ENCODE peak calls at places on chromosomes 4 and X, in nine cellular contexts. E, U, P, N, J, C, O, F and Z are unnamed samples.

GRCh38 chrX:9928083-9928482 is 39.1 kb upstream of the CLDN34 start:
- DNase-seq in P (no peak), E (no peak), F (no peak), U (no peak), N (no peak), C (no peak), O (peak; percentile 85), J (no peak), Z (no peak)

GRCh38 chr4:149676076-149676475 is 139.6 kb downstream of the IQCM start:
- DNase-seq in C (no peak), F (no peak), U (no peak), P (no peak), J (no peak), O (no peak), E (no peak), N (no peak), Z (no peak)

GRCh38 chr4:185183622-185184281 is 20.0 kb downstream of the CFAP97 start:
- DNase-seq in P (peak; percentile 66), J (peak; percentile 95), F (no peak), C (peak; percentile 37), U (peak; percentile 57), N (peak; percentile 87), O (peak; percentile 47), E (peak; percentile 79), Z (peak; percentile 88)

GRCh38 chr4:176274441-176274840 is 5.4 kb upstream of the ASB5 start:
- DNase-seq in E (no peak), C (no peak), F (no peak), U (no peak), J (no peak), N (no peak), O (no peak), P (peak; percentile 90), Z (no peak)

GRCh38 chr4:169640261-169640880 is 20.0 kb downstream of the CLCN3 start:
- DNase-seq in C (no peak), F (no peak), J (peak; percentile 68), U (no peak), E (no peak), O (no peak), N (no peak), P (no peak), Z (no peak)

GRCh38 chrX:10288400-10288799 is 131.6 kb downstream of the CLCN4 start:
- DNase-seq in J (no peak), E (no peak), C (no peak), F (no peak), N (no peak), O (no peak), U (no peak), P (no peak), Z (no peak)

GRCh38 chr4:140158234-140159030 is 4.4 kb upstream of the MAML3 start:
- DNase-seq in C (no peak), U (no peak), E (no peak), O (no peak), J (peak; percentile 32), P (no peak), N (peak; percentile 62), F (no peak), Z (peak; percentile 33)

GRCh38 chr4:83125738-83126141 is 11.2 kb upstream of the PLAC8 start:
- DNase-seq in U (peak; percentile 27), C (no peak), J (no peak), F (no peak), E (no peak), P (no peak), O (no peak), N (peak; percentile 85), Z (peak; percentile 84)

GRCh38 chrX:135346975-135347374 is 37.7 kb downstream of the ETDC start:
- DNase-seq in J (peak; percentile 69), E (no peak), C (no peak), P (no peak), N (no peak), U (no peak), O (no peak), F (no peak), Z (no peak)

GRCh38 chrX:135340827-135341226 is 31.5 kb downstream of the ETDC start:
- DNase-seq in C (no peak), O (no peak), J (no peak), F (no peak), U (no peak), P (no peak), E (no peak), N (no peak), Z (no peak)

DNA sequence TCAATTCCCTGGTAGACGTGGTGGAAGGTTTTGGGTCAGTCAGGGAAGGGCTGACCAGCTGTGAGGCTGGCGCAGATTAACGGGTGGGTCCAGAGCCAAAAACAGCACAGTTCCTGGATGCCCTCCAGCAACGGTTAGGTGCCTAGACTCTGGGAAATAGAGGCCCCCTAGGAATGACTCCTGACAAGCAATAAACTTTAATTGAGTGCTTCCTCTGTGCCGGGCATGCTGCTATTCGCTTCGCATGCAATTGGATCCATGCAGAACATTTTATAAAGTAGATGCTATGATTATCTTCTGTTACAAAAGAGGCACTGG is 36.0 kb downstream of the ETDC start:
- DNase-seq in N (peak; percentile 38), E (peak; percentile 56), J (peak; percentile 67), U (no peak), P (peak; percentile 29), F (no peak), O (no peak), C (peak; percentile 48), Z (no peak)
- H3K27ac ChIP-seq in N (peak overlapping the region; percentile 95), E (peak overlapping the region; percentile 38), J (no peak overlapping the region), U (no peak overlapping the region), P (peak overlapping the region; percentile 52), F (peak overlapping the region; percentile 96), O (no peak overlapping the region), C (peak overlapping the region; percentile 97), Z (no peak overlapping the region)

GRCh38 chrX:151973262-151973661 is 1.2 kb downstream of the GABRE start:
- DNase-seq in O (no peak), C (no peak), J (no peak), P (no peak), N (no peak), E (no peak), U (no peak), F (peak; percentile 31), Z (no peak)

GRCh38 chrX:151975736-151976275 is 1.3 kb upstream of the GABRE start:
- DNase-seq in E (no peak), C (no peak), O (no peak), F (peak; percentile 43), P (no peak), U (no peak), J (no peak), N (no peak), Z (no peak)

GRCh38 chrX:151975228-151975593 is 735 bp upstream of the GABRE start:
- DNase-seq in C (no peak), J (no peak), U (no peak), F (no peak), O (no peak), N (no peak), E (no peak), P (no peak), Z (peak; percentile 16)

GRCh38 chrX:151973851-151974335 is 583 bp downstream of the GABRE start:
- DNase-seq in N (peak; percentile 21), P (peak; percentile 32), U (no peak), O (peak; percentile 33), E (peak; percentile 50), C (peak; percentile 30), J (no peak), F (peak; percentile 71), Z (peak; percentile 31)

GRCh38 chrX:151974336-151975227 is at the start of gene GABRE:
- DNase-seq in U (no peak), C (peak; percentile 68), N (peak; percentile 73), O (peak; percentile 44), J (peak; percentile 56), E (peak; percentile 59), P (no peak), F (peak; percentile 74), Z (peak; percentile 62)
- H3K27ac ChIP-seq in U (no peak within 1 kb of the TSS), C (peak within 1 kb of the TSS; percentile 85), N (peak within 1 kb of the TSS; percentile 79), O (no peak within 1 kb of the TSS), J (no peak within 1 kb of the TSS), E (no peak within 1 kb of the TSS), P (peak within 1 kb of the TSS; percentile 14), F (peak within 1 kb of the TSS; percentile 76), Z (peak within 1 kb of the TSS; percentile 35)

DNA sequence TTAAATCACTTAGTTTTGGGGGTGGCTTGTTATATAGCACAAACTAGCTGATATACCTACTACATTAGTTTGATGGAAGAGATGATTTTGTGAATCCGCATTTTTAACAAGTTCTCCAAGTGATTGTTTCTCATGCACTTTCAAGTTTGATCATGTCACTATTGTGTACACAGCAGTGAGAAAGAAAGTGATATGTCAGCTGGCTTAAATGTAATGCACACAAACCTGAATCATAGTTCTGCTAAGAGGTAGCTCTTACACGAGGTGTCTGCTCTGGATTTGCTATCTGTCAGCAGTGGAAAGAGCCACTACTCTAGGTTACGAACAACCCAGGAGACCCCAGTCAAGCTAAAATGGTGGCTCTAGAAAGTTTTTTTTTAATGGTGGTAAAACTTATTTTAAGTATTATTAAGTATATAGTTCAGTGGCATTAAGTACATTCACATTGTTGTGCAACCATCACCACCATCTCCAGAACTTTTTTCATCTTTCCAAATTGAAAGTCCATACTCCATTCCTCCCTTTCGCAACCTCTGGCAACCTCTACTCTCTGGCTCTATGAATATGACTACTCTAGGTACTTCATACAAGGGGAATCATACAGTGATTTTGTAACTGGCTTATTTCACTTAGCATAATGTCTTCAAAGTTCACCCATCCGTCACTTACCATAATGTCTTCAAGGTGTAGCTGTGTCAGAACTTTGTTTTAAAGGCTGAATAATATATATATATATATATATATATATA is 147.3 kb downstream of the HS6ST2 start:
- DNase-seq in N (no peak), O (no peak), J (no peak), C (no peak), P (no peak), F (no peak), U (no peak), E (no peak), Z (no peak)
- H3K27ac ChIP-seq in N (no peak overlapping the region), O (no peak overlapping the region), J (no peak overlapping the region), C (no peak overlapping the region), P (no peak overlapping the region), F (no peak overlapping the region), U (no peak overlapping the region), E (no peak overlapping the region), Z (no peak overlapping the region)

GRCh38 chr4:7384003-7384928 is 50.5 kb downstream of the PSAPL1 start:
- DNase-seq in O (peak; percentile 21), E (peak; percentile 30), F (peak; percentile 38), N (peak; percentile 3), U (no peak), P (no peak), C (no peak), J (no peak), Z (no peak)

GRCh38 chr4:7382634-7383014 is 52.1 kb downstream of the PSAPL1 start:
- DNase-seq in E (peak; percentile 8), C (no peak), O (no peak), U (no peak), N (no peak), P (no peak), J (no peak), F (peak; percentile 33), Z (no peak)

GRCh38 chr4:7387925-7388324 is 46.8 kb downstream of the PSAPL1 start:
- DNase-seq in E (no peak), C (no peak), J (no peak), N (no peak), P (no peak), F (peak; percentile 46), O (peak; percentile 27), U (no peak), Z (no peak)

GRCh38 chr4:7383251-7383650 is 51.5 kb downstream of the PSAPL1 start:
- DNase-seq in F (peak; percentile 16), O (peak; percentile 22), C (no peak), N (no peak), U (no peak), J (no peak), P (no peak), E (no peak), Z (no peak)

DNA sequence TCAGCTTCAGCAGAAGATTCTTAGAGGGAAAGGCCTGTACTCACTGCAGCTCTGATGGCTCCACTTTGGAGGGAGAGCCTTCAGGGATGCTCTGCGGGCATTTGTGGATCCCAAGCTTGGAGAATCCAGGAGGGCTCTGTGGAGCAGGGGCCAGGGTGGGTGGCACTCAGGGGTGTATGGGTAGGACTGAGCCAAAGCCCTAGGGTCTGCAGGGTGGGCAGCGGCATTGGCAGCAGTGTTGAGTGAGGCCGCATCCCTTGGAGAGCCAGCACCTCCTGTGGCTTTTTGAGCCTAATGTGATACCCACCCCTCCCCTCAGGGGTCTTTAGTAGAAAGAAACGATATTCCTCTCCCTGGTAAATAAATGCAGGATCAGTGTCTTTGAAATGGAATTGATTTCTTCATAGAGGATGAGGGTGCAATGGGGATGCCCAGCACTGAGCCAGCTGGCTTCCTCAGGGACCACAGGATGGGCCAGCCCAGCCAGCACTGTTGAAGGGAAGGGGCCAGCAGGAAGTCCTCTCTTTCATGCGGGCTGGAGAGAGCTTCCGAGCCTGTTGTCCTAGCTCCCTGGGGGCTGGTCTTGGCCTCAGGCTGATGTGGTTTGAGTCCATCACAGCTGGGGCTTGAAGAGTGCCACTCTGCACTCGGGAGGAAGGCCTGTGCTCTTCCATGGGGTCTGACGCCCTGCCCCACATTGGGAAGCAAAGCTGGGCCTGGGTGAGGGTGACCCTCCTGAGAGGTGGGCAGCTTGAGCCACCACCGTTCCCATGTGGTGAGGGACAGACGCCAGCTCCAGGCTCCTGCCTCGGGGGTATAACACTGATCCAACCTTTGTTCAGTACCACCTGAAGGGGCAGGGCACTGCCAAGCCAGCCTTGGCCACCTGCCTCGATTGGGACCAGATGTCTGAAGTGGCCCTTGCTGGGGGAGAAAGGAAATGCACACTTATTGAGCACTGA is 49.5 kb downstream of the PSAPL1 start:
- DNase-seq in C (no peak), U (no peak), N (no peak), J (no peak), P (no peak), E (peak; percentile 20), F (no peak), O (peak; percentile 19), Z (no peak)
- H3K27ac ChIP-seq in C (no peak overlapping the region), U (no peak overlapping the region), N (no peak overlapping the region), J (no peak overlapping the region), P (no peak overlapping the region), E (no peak overlapping the region), F (no peak overlapping the region), O (no peak overlapping the region), Z (no peak overlapping the region)